ENCODE peak calls at places on chromosomes 11 and 22, in six cellular contexts. Q is HCT116, R is body of pancreas, G is GM10248, A is fibroblast of villous mesenchyme, P is RWPE1. I is an unnamed sample.

GRCh38 chr11:41459602-41460405 is at the start of gene LRRC4C:
- DNase-seq in Q (no peak), R (no peak), G (no peak), A (no peak), P (no peak), I (no peak)

GRCh38 chr11:64242920-64243854 is 2.3 kb downstream of the FKBP2 start:
- DNase-seq in Q (no peak), R (no peak), G (no peak), A (no peak), P (no peak), I (no peak)

GRCh38 chr11:68429661-68430060 is 30.9 kb upstream of the PPP6R3 start:
- DNase-seq in Q (no peak), R (no peak), G (no peak), A (no peak), P (no peak), I (no peak)

GRCh38 chr11:57478971-57479663 is 18.8 kb downstream of the RTN4RL2 start:
- DNase-seq in Q (no peak), R (no peak), G (no peak), A (no peak), P (no peak), I (no peak)

GRCh38 chr22:47221840-47222615 is 459.6 kb downstream of the TBC1D22A start:
- DNase-seq in Q (no peak), R (no peak), G (no peak), A (no peak), P (no peak), I (no peak)

GRCh38 chr11:35372565-35373283 is 46.6 kb downstream of the SLC1A2 start:
- DNase-seq in Q (no peak), R (no peak), G (no peak), A (no peak), P (no peak), I (no peak)

GRCh38 chr11:111347002-111347722 is 31.9 kb downstream of the POU2AF1 start:
- DNase-seq in Q (no peak), R (no peak), G (no peak), A (peak; percentile 38), P (no peak), I (peak; percentile 69)

GRCh38 chr11:131889760-131890620 is 519.6 kb downstream of the NTM start:
- DNase-seq in Q (no peak), R (no peak), G (no peak), A (peak; percentile 47), P (no peak), I (no peak)

GRCh38 chr11:43789700-43790443 is 90.8 kb upstream of the ALKBH3 start:
- DNase-seq in Q (peak; percentile 22), R (no peak), G (no peak), A (peak; percentile 16), P (peak; percentile 61), I (peak; percentile 77)

GRCh38 chr11:126992804-126993111 is 7.8 kb downstream of the KIRREL3 start:
- DNase-seq in Q (no peak), R (no peak), G (no peak), A (peak; percentile 25), P (no peak), I (peak; percentile 77)

GRCh38 chr22:45896153-45896951 is 80.6 kb downstream of the WNT7B start:
- DNase-seq in Q (no peak), R (peak; percentile 34), G (no peak), A (no peak), P (peak; percentile 50), I (no peak)

GRCh38 chr11:127890026-127890611 is 697.2 kb downstream of the ETS1 start:
- DNase-seq in Q (no peak), R (no peak), G (no peak), A (peak; percentile 4), P (peak; percentile 42), I (peak; percentile 39)

GRCh38 chr11:132024587-132025295 is 654.3 kb downstream of the NTM start:
- DNase-seq in Q (no peak), R (no peak), G (peak; percentile 22), A (peak; percentile 30), P (peak; percentile 75), I (peak; percentile 71)

GRCh38 chr11:125724125-125724524 is 22.0 kb upstream of the PATE1 start:
- DNase-seq in Q (peak; percentile 12), R (no peak), G (no peak), A (no peak), P (no peak), I (peak; percentile 71)

GRCh38 chr11:70364745-70365535 is 33.4 kb upstream of the CTTN start:
- DNase-seq in Q (no peak), R (no peak), G (no peak), A (no peak), P (no peak), I (no peak)

GRCh38 chr22:35230839-35231584 is 26.3 kb upstream of the HMGXB4 start:
- DNase-seq in Q (peak; percentile 50), R (no peak), G (no peak), A (no peak), P (no peak), I (no peak)

GRCh38 chr22:23233746-23234408 is 53.6 kb downstream of the BCR start:
- DNase-seq in Q (no peak), R (no peak), G (no peak), A (peak; percentile 58), P (no peak), I (peak; percentile 70)

GRCh38 chr11:83087035-83087434 is 15.3 kb upstream of the RAB30 start:
- DNase-seq in Q (no peak), R (peak; percentile 40), G (no peak), A (peak; percentile 8), P (peak; percentile 25), I (peak; percentile 22)

GRCh38 chr22:17847360-17848078 is 73.2 kb upstream of the BID start:
- DNase-seq in Q (peak; percentile 46), R (no peak), G (no peak), A (no peak), P (no peak), I (no peak)

GRCh38 chr11:93591247-93591898 is 48.2 kb upstream of the SMCO4 start:
- DNase-seq in Q (peak; percentile 19), R (no peak), G (no peak), A (peak; percentile 94), P (no peak), I (no peak)

GRCh38 chr11:47271961-47272661 is 2.2 kb downstream of the MADD start:
- DNase-seq in Q (no peak), R (peak; percentile 70), G (peak; percentile 36), A (no peak), P (no peak), I (no peak)

GRCh38 chr11:67435727-67436458 is 1.6 kb downstream of the PTPRCAP start:
- DNase-seq in Q (no peak), R (no peak), G (no peak), A (no peak), P (no peak), I (no peak)

GRCh38 chr22:31153357-31153756 is 6.6 kb upstream of the RNF185 start:
- DNase-seq in Q (no peak), R (no peak), G (no peak), A (no peak), P (no peak), I (no peak)

GRCh38 chr22:31148516-31148915 is 8.2 kb upstream of the PLA2G3 start:
- DNase-seq in Q (no peak), R (no peak), G (no peak), A (no peak), P (no peak), I (peak; percentile 63)

GRCh38 chr22:31150615-31151014 is 9.4 kb upstream of the RNF185 start:
- DNase-seq in Q (no peak), R (no peak), G (no peak), A (no peak), P (no peak), I (no peak)

GRCh38 chr22:31151872-31152271 is 8.1 kb upstream of the RNF185 start:
- DNase-seq in Q (no peak), R (no peak), G (no peak), A (no peak), P (no peak), I (no peak)

DNA sequence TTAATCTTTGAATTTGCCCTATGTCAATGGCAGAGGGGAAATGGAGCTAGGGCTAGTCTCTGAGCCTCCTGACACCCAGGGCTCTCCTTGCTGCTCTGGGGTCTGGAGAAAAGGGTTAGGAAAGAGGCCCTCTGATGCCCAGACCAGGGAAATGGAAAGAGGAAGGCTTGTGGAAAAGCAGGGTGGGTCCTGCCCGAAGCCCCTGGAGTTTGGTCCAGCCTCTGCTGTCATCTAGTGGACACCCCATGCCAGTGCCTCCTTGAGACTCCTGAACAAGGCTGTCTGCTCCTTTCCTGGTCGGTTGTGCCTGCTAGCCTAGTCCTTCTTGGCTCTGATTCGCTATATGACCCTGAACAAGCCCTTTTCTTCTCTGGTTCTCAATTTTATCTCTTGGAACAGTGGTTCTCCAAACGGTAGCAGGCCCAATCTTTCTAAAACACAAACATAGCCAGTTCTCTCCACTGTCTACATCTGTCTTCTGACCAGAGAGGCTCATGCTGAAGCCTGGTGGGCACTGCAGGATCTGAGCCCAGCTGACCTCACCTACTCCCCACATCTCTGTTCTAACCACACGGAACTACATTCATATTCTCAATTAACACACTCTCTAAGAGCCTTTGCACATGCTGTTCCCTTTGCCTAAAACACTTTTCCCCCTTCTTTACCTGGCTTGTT is 8.8 kb upstream of the PLA2G3 start:
- DNase-seq in Q (peak; percentile 66), R (peak; percentile 84), G (peak; percentile 71), A (peak; percentile 82), P (peak; percentile 75), I (peak; percentile 86)
- TF ChIP-seq CTCF in Q (peak; percentile 99), R (peak; percentile 97), G (peak; percentile 79), A (peak; percentile 99), P (peak; percentile 90), I (peak; percentile 99)

GRCh38 chr11:44797051-44797450 is 70.3 kb downstream of the TSPAN18 start:
- DNase-seq in Q (no peak), R (no peak), G (no peak), A (no peak), P (no peak), I (no peak)

GRCh38 chr11:44793350-44794090 is 66.8 kb downstream of the TSPAN18 start:
- DNase-seq in Q (no peak), R (no peak), G (no peak), A (peak; percentile 24), P (no peak), I (peak; percentile 36)

GRCh38 chr11:44795803-44796535 is 69.2 kb downstream of the TSPAN18 start:
- DNase-seq in Q (no peak), R (no peak), G (no peak), A (no peak), P (no peak), I (no peak)

GRCh38 chr11:44797886-44798683 is 71.3 kb downstream of the TSPAN18 start:
- DNase-seq in Q (no peak), R (no peak), G (no peak), A (peak; percentile 87), P (no peak), I (no peak)

DNA sequence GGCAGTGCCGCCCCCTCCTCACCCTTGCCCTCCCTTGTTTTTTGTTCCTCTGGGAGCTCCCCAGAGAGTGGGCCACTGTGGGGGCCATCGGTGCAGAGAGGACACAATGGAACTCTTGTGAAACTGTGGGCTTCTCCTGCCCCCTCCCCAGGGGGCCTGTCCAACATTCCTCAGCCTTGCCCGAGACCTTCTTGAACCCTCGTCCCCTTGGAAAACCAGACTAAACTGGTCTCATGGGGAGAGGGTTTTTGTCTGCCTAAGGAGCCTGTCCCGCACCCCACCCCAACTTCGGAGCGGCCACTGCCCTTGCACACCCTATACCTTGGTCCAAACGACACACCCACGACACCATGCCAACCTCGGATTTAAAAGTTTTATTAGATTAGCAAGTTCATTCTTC is 72.3 kb downstream of the TSPAN18 start:
- DNase-seq in Q (no peak), R (no peak), G (no peak), A (no peak), P (no peak), I (no peak)
- TF ChIP-seq CTCF in Q (no peak), R (no peak), G (no peak), A (no peak), P (no peak), I (no peak)

GRCh38 chr22:43566561-43567332 is 154.9 kb downstream of the MPPED1 start:
- DNase-seq in Q (no peak), R (no peak), G (no peak), A (no peak), P (no peak), I (no peak)
- TF ChIP-seq CTCF in Q (no peak), R (no peak), G (no peak), A (no peak), P (no peak), I (no peak)

GRCh38 chr11:12868315-12869073 is 140.6 kb upstream of the RASSF10 start:
- DNase-seq in Q (no peak), R (no peak), G (no peak), A (peak; percentile 62), P (no peak), I (peak; percentile 39)
- TF ChIP-seq CTCF in Q (peak; percentile 32), R (no peak), G (no peak), A (peak; percentile 44), P (no peak), I (peak; percentile 38)